ENCODE peak calls at places on chromosomes 2 and 18, in nine cellular contexts. One of them, this sample, is unnamed.

GRCh38 chr2:230684222-230685164 is 28.1 kb upstream of the CAB39 start:
- DNase-seq in GM23248: peak
- DNase-seq in dorsolateral prefrontal cortex: no peak
- DNase-seq in heart left ventricle: no peak
- DNase-seq in H1: no peak
- DNase-seq in CD8-positive, alpha-beta memory T cell: no peak
- DNase-seq in cardiac muscle cell: no peak
- DNase-seq in tibial artery: no peak
- DNase-seq in BJ: no peak
- DNase-seq in this sample: no peak

GRCh38 chr2:175976758-175977157 is 25.3 kb downstream of the LNPK start:
- DNase-seq in GM23248: peak
- DNase-seq in dorsolateral prefrontal cortex: no peak
- DNase-seq in heart left ventricle: no peak
- DNase-seq in H1: no peak
- DNase-seq in CD8-positive, alpha-beta memory T cell: no peak
- DNase-seq in cardiac muscle cell: no peak
- DNase-seq in tibial artery: no peak
- DNase-seq in BJ: no peak
- DNase-seq in this sample: no peak

GRCh38 chr18:55546873-55547704 is 40.9 kb downstream of the TCF4 start:
- DNase-seq in GM23248: peak
- DNase-seq in dorsolateral prefrontal cortex: peak
- DNase-seq in heart left ventricle: peak
- DNase-seq in H1: no peak
- DNase-seq in CD8-positive, alpha-beta memory T cell: no peak
- DNase-seq in cardiac muscle cell: peak
- DNase-seq in tibial artery: peak
- DNase-seq in BJ: peak
- DNase-seq in this sample: peak

GRCh38 chr2:226673314-226673723 is 126.3 kb downstream of the IRS1 start:
- DNase-seq in GM23248: peak
- DNase-seq in dorsolateral prefrontal cortex: no peak
- DNase-seq in heart left ventricle: no peak
- DNase-seq in H1: no peak
- DNase-seq in CD8-positive, alpha-beta memory T cell: no peak
- DNase-seq in cardiac muscle cell: peak
- DNase-seq in tibial artery: no peak
- DNase-seq in BJ: no peak
- DNase-seq in this sample: peak

GRCh38 chr18:21448301-21448700 is 152.2 kb downstream of the ESCO1 start:
- DNase-seq in GM23248: peak
- DNase-seq in dorsolateral prefrontal cortex: no peak
- DNase-seq in heart left ventricle: no peak
- DNase-seq in H1: no peak
- DNase-seq in CD8-positive, alpha-beta memory T cell: no peak
- DNase-seq in cardiac muscle cell: no peak
- DNase-seq in tibial artery: no peak
- DNase-seq in BJ: no peak
- DNase-seq in this sample: no peak

GRCh38 chr2:169761970-169762292 is 28.3 kb downstream of the KLHL23 start:
- DNase-seq in GM23248: no peak
- DNase-seq in dorsolateral prefrontal cortex: no peak
- DNase-seq in heart left ventricle: no peak
- DNase-seq in H1: no peak
- DNase-seq in CD8-positive, alpha-beta memory T cell: no peak
- DNase-seq in cardiac muscle cell: no peak
- DNase-seq in tibial artery: no peak
- DNase-seq in BJ: no peak
- DNase-seq in this sample: no peak

GRCh38 chr2:173448938-173449471 is 94.3 kb downstream of the CDCA7 start:
- DNase-seq in GM23248: peak
- DNase-seq in dorsolateral prefrontal cortex: peak
- DNase-seq in heart left ventricle: peak
- DNase-seq in H1: peak
- DNase-seq in CD8-positive, alpha-beta memory T cell: peak
- DNase-seq in cardiac muscle cell: peak
- DNase-seq in tibial artery: peak
- DNase-seq in BJ: peak
- DNase-seq in this sample: peak

GRCh38 chr18:76234559-76234958 is 260.5 kb downstream of the ZNF516 start:
- DNase-seq in GM23248: no peak
- DNase-seq in dorsolateral prefrontal cortex: peak
- DNase-seq in heart left ventricle: no peak
- DNase-seq in H1: no peak
- DNase-seq in CD8-positive, alpha-beta memory T cell: no peak
- DNase-seq in cardiac muscle cell: peak
- DNase-seq in tibial artery: no peak
- DNase-seq in BJ: no peak
- DNase-seq in this sample: no peak

GRCh38 chr2:71988170-71988569 is 159.5 kb downstream of the CYP26B1 start:
- DNase-seq in GM23248: no peak
- DNase-seq in dorsolateral prefrontal cortex: no peak
- DNase-seq in heart left ventricle: no peak
- DNase-seq in H1: no peak
- DNase-seq in CD8-positive, alpha-beta memory T cell: no peak
- DNase-seq in cardiac muscle cell: no peak
- DNase-seq in tibial artery: no peak
- DNase-seq in BJ: no peak
- DNase-seq in this sample: no peak

GRCh38 chr2:178824181-178824580 is 17.0 kb upstream of the TTN start:
- DNase-seq in GM23248: no peak
- DNase-seq in dorsolateral prefrontal cortex: no peak
- DNase-seq in heart left ventricle: no peak
- DNase-seq in H1: no peak
- DNase-seq in CD8-positive, alpha-beta memory T cell: no peak
- DNase-seq in cardiac muscle cell: no peak
- DNase-seq in tibial artery: no peak
- DNase-seq in BJ: no peak
- DNase-seq in this sample: no peak

GRCh38 chr2:30233142-30233961 is 2.0 kb downstream of the LBH start:
- DNase-seq in GM23248: peak
- DNase-seq in dorsolateral prefrontal cortex: no peak
- DNase-seq in heart left ventricle: no peak
- DNase-seq in H1: no peak
- DNase-seq in CD8-positive, alpha-beta memory T cell: no peak
- DNase-seq in cardiac muscle cell: no peak
- DNase-seq in tibial artery: no peak
- DNase-seq in BJ: no peak
- DNase-seq in this sample: no peak

GRCh38 chr2:173715483-173715882 is 249.7 kb downstream of the SP3 start:
- DNase-seq in GM23248: no peak
- DNase-seq in dorsolateral prefrontal cortex: no peak
- DNase-seq in heart left ventricle: no peak
- DNase-seq in H1: no peak
- DNase-seq in CD8-positive, alpha-beta memory T cell: no peak
- DNase-seq in cardiac muscle cell: no peak
- DNase-seq in tibial artery: no peak
- DNase-seq in BJ: no peak
- DNase-seq in this sample: no peak

GRCh38 chr18:3405713-3406112 is 44.3 kb upstream of the TGIF1 start:
- DNase-seq in GM23248: no peak
- DNase-seq in dorsolateral prefrontal cortex: no peak
- DNase-seq in heart left ventricle: no peak
- DNase-seq in H1: no peak
- DNase-seq in CD8-positive, alpha-beta memory T cell: no peak
- DNase-seq in cardiac muscle cell: no peak
- DNase-seq in tibial artery: no peak
- DNase-seq in BJ: no peak
- DNase-seq in this sample: no peak

GRCh38 chr2:129923265-129924141 is 56.0 kb upstream of the RAB6C start:
- DNase-seq in GM23248: peak
- DNase-seq in dorsolateral prefrontal cortex: peak
- DNase-seq in heart left ventricle: no peak
- DNase-seq in H1: peak
- DNase-seq in CD8-positive, alpha-beta memory T cell: no peak
- DNase-seq in cardiac muscle cell: peak
- DNase-seq in tibial artery: no peak
- DNase-seq in BJ: no peak
- DNase-seq in this sample: no peak
- H3K4me3 ChIP-seq in GM23248: no peak
- H3K4me3 ChIP-seq in dorsolateral prefrontal cortex: peak
- H3K4me3 ChIP-seq in heart left ventricle: no peak
- H3K4me3 ChIP-seq in H1: peak
- H3K4me3 ChIP-seq in CD8-positive, alpha-beta memory T cell: no peak
- H3K4me3 ChIP-seq in cardiac muscle cell: peak
- H3K4me3 ChIP-seq in tibial artery: no peak
- H3K4me3 ChIP-seq in BJ: no peak
- H3K4me3 ChIP-seq in this sample: no peak

GRCh38 chr2:232926448-232927040 is 56.5 kb downstream of the SNORC start:
- DNase-seq in GM23248: no peak
- DNase-seq in dorsolateral prefrontal cortex: peak
- DNase-seq in heart left ventricle: no peak
- DNase-seq in H1: peak
- DNase-seq in CD8-positive, alpha-beta memory T cell: no peak
- DNase-seq in cardiac muscle cell: no peak
- DNase-seq in tibial artery: no peak
- DNase-seq in BJ: no peak
- DNase-seq in this sample: no peak

GRCh38 chr2:232925769-232926163 is 55.7 kb downstream of the SNORC start:
- DNase-seq in GM23248: no peak
- DNase-seq in dorsolateral prefrontal cortex: no peak
- DNase-seq in heart left ventricle: no peak
- DNase-seq in H1: no peak
- DNase-seq in CD8-positive, alpha-beta memory T cell: no peak
- DNase-seq in cardiac muscle cell: no peak
- DNase-seq in tibial artery: no peak
- DNase-seq in BJ: no peak
- DNase-seq in this sample: no peak

GRCh38 chr2:232928564-232929302 is 58.7 kb downstream of the SNORC start:
- DNase-seq in GM23248: no peak
- DNase-seq in dorsolateral prefrontal cortex: no peak
- DNase-seq in heart left ventricle: no peak
- DNase-seq in H1: peak
- DNase-seq in CD8-positive, alpha-beta memory T cell: no peak
- DNase-seq in cardiac muscle cell: no peak
- DNase-seq in tibial artery: no peak
- DNase-seq in BJ: no peak
- DNase-seq in this sample: no peak

GRCh38 chr2:232927793-232928563 is 57.9 kb downstream of the SNORC start:
- DNase-seq in GM23248: peak
- DNase-seq in dorsolateral prefrontal cortex: no peak
- DNase-seq in heart left ventricle: no peak
- DNase-seq in H1: peak
- DNase-seq in CD8-positive, alpha-beta memory T cell: no peak
- DNase-seq in cardiac muscle cell: no peak
- DNase-seq in tibial artery: no peak
- DNase-seq in BJ: no peak
- DNase-seq in this sample: no peak

DNA sequence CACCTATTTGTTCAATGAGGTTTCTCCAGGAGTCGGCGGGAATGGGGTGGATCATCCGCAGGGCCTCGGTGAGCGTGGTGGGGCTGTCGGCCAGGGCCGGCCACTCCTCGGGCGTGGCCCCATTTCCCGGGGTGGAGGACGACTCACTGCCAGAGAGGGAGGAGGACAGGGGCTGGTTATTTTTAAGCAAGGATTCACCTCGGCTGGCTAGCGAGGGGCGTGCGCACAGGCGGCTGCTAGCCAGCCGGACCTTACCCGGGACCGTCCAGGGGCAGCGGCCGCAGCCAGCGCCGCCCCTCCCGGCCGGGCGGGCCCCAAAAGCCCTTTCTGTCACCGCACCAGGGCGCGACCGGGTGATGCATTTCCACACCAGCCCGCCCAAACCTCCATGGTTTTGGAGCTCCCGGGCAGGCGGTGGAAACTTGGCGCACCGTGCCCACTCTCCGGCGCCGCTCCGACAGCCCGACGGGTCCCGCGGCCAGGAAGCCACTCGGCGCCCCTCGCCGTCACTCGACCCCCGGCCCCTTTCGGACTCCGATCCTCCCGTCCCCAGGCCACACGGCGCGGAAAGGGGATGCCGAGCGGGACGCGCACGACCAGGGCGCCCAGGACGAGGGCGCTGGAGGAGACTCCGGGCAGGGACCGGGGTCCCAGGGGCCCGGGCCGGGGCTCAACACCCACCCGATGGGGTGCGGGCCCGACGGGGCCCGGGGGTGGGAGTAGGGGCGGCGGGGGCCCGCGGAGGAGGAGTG is 57.2 kb downstream of the SNORC start:
- DNase-seq in GM23248: peak
- DNase-seq in dorsolateral prefrontal cortex: no peak
- DNase-seq in heart left ventricle: no peak
- DNase-seq in H1: peak
- DNase-seq in CD8-positive, alpha-beta memory T cell: no peak
- DNase-seq in cardiac muscle cell: no peak
- DNase-seq in tibial artery: no peak
- DNase-seq in BJ: no peak
- DNase-seq in this sample: no peak
- H3K4me3 ChIP-seq in GM23248: peak
- H3K4me3 ChIP-seq in dorsolateral prefrontal cortex: peak
- H3K4me3 ChIP-seq in heart left ventricle: peak
- H3K4me3 ChIP-seq in H1: peak
- H3K4me3 ChIP-seq in CD8-positive, alpha-beta memory T cell: no peak
- H3K4me3 ChIP-seq in cardiac muscle cell: peak
- H3K4me3 ChIP-seq in tibial artery: peak
- H3K4me3 ChIP-seq in BJ: no peak
- H3K4me3 ChIP-seq in this sample: peak

DNA sequence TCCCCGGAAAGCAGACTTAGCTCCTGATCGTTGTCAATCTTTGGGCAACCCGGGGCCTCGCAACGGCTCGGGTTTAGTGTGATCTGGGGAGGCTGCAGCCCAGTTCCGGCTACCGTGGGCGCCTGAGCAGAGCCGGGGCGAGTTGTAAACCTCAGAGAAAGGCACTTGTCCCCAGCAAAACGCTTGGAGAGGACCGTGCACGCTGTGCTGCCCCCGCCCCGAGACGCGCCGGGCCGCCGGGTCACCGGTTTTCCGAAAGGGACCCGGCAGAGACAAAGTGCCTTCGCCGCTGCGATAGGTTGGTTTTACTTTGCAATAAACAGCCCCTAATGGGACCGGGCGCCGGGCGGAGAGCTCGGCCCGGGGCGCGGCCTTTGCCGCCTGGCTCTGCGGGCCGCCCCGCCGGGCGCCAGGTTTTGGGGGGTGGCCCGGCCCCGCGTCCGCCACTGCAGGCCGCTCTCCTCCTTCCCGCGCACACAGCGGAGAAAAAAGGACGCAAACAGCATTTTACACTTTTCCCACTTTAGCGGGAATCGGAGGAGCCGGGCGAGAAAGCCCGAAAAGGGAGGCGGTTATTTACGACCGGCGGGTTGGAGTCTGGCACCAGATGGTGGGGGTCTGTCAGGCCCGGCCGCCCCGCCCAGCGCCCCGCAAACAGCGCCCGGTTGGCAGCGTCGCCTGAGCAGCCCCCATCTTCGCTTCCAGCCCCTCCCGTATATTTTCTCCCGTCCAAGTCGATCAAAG is 136.0 kb downstream of the INSIG2 start:
- DNase-seq in GM23248: peak
- DNase-seq in dorsolateral prefrontal cortex: no peak
- DNase-seq in heart left ventricle: no peak
- DNase-seq in H1: peak
- DNase-seq in CD8-positive, alpha-beta memory T cell: no peak
- DNase-seq in cardiac muscle cell: peak
- DNase-seq in tibial artery: no peak
- DNase-seq in BJ: no peak
- DNase-seq in this sample: no peak
- H3K4me3 ChIP-seq in GM23248: peak
- H3K4me3 ChIP-seq in dorsolateral prefrontal cortex: peak
- H3K4me3 ChIP-seq in heart left ventricle: peak
- H3K4me3 ChIP-seq in H1: peak
- H3K4me3 ChIP-seq in CD8-positive, alpha-beta memory T cell: peak
- H3K4me3 ChIP-seq in cardiac muscle cell: peak
- H3K4me3 ChIP-seq in tibial artery: peak
- H3K4me3 ChIP-seq in BJ: peak
- H3K4me3 ChIP-seq in this sample: peak

GRCh38 chr2:200578778-200579177 is 7.0 kb upstream of the AOX1 start:
- DNase-seq in GM23248: peak
- DNase-seq in dorsolateral prefrontal cortex: no peak
- DNase-seq in heart left ventricle: no peak
- DNase-seq in H1: no peak
- DNase-seq in CD8-positive, alpha-beta memory T cell: no peak
- DNase-seq in cardiac muscle cell: peak
- DNase-seq in tibial artery: no peak
- DNase-seq in BJ: no peak
- DNase-seq in this sample: no peak
- H3K4me3 ChIP-seq in GM23248: no peak
- H3K4me3 ChIP-seq in dorsolateral prefrontal cortex: no peak
- H3K4me3 ChIP-seq in heart left ventricle: no peak
- H3K4me3 ChIP-seq in H1: no peak
- H3K4me3 ChIP-seq in CD8-positive, alpha-beta memory T cell: no peak
- H3K4me3 ChIP-seq in cardiac muscle cell: no peak
- H3K4me3 ChIP-seq in tibial artery: no peak
- H3K4me3 ChIP-seq in BJ: no peak
- H3K4me3 ChIP-seq in this sample: no peak

This sample was measured in AG09309.